ENCODE peak calls at places on chromosomes 1 and 21, in nine cellular contexts. E, A, J, C, F, G, Z, S and O are unnamed samples.

GRCh38 chr21:28624626-28625025 is 368.1 kb downstream of the LTN1 start:
- DNase-seq in E (no peak), A (no peak), J (peak), C (no peak), F (no peak), G (no peak), Z (no peak), S (no peak), O (no peak)

GRCh38 chr1:6148497-6149241 is 31.5 kb downstream of the CHD5 start:
- DNase-seq in E (peak), A (peak), J (no peak), C (no peak), F (peak), G (no peak), Z (peak), S (peak), O (peak)

GRCh38 chr1:192566657-192567056 is 8.9 kb upstream of the RGS1 start:
- DNase-seq in E (no peak), A (no peak), J (no peak), C (no peak), F (no peak), G (no peak), Z (no peak), S (no peak), O (no peak)

GRCh38 chr1:195326325-195326724 is 1281.9 kb downstream of the KCNT2 start:
- DNase-seq in E (no peak), A (no peak), J (no peak), C (no peak), F (no peak), G (no peak), Z (no peak), S (no peak), O (no peak)

GRCh38 chr1:156705321-156705917 is at the start of gene CRABP2:
- DNase-seq in E (no peak), A (peak), J (no peak), C (peak), F (no peak), G (no peak), Z (peak), S (peak), O (peak)

GRCh38 chr1:40711465-40712404 is 20.2 kb downstream of the NFYC start:
- DNase-seq in E (no peak), A (no peak), J (no peak), C (peak), F (no peak), G (peak), Z (no peak), S (peak), O (no peak)

GRCh38 chr1:17653728-17654351 is 101.3 kb upstream of the ACTL8 start:
- DNase-seq in E (no peak), A (no peak), J (peak), C (peak), F (no peak), G (peak), Z (no peak), S (peak), O (no peak)

GRCh38 chr21:28671549-28672195 is 321.0 kb downstream of the LTN1 start:
- DNase-seq in E (no peak), A (no peak), J (no peak), C (no peak), F (no peak), G (no peak), Z (no peak), S (no peak), O (no peak)

GRCh38 chr1:201147396-201148015 is 6.8 kb downstream of the TMEM9 start:
- DNase-seq in E (no peak), A (no peak), J (no peak), C (no peak), F (no peak), G (no peak), Z (no peak), S (no peak), O (no peak)

GRCh38 chr1:209621329-209621728 is 30.9 kb downstream of the LAMB3 start:
- DNase-seq in E (no peak), A (no peak), J (no peak), C (no peak), F (no peak), G (no peak), Z (no peak), S (no peak), O (no peak)

GRCh38 chr1:172955161-172955821 is 95.5 kb downstream of the TNFSF18 start:
- DNase-seq in E (no peak), A (no peak), J (no peak), C (no peak), F (no peak), G (peak), Z (no peak), S (no peak), O (no peak)

GRCh38 chr21:44984792-44985440 is 45.1 kb downstream of the SLX9 start:
- DNase-seq in E (no peak), A (peak), J (no peak), C (no peak), F (no peak), G (no peak), Z (no peak), S (no peak), O (peak)

GRCh38 chr1:245771521-245772281 is 616.9 kb downstream of the KIF26B start:
- DNase-seq in E (no peak), A (no peak), J (no peak), C (no peak), F (no peak), G (peak), Z (no peak), S (no peak), O (no peak)

GRCh38 chr1:238652346-238652968 is 733.9 kb upstream of the CHRM3 start:
- DNase-seq in E (no peak), A (no peak), J (no peak), C (no peak), F (no peak), G (peak), Z (no peak), S (no peak), O (no peak)

GRCh38 chr1:18948048-18948912 is 8.2 kb downstream of the IFFO2 start:
- DNase-seq in E (peak), A (peak), J (no peak), C (peak), F (peak), G (no peak), Z (no peak), S (peak), O (no peak)

GRCh38 chr1:158035976-158036583 is 42.6 kb downstream of the KIRREL1 start:
- DNase-seq in E (no peak), A (no peak), J (no peak), C (peak), F (peak), G (peak), Z (no peak), S (peak), O (no peak)

GRCh38 chr1:67383999-67384638 is 46.1 kb downstream of the SERBP1 start:
- DNase-seq in E (no peak), A (no peak), J (no peak), C (no peak), F (no peak), G (no peak), Z (no peak), S (no peak), O (no peak)

GRCh38 chr1:155952505-155952890 is 11.1 kb downstream of the RXFP4 start:
- DNase-seq in E (no peak), A (no peak), J (no peak), C (no peak), F (no peak), G (no peak), Z (no peak), S (no peak), O (no peak)

GRCh38 chr1:223737342-223737741 is 25.0 kb downstream of the CAPN2 start:
- DNase-seq in E (no peak), A (no peak), J (no peak), C (no peak), F (no peak), G (no peak), Z (no peak), S (no peak), O (no peak)

GRCh38 chr1:178774263-178774662 is 49.2 kb downstream of the RALGPS2 start:
- DNase-seq in E (no peak), A (no peak), J (peak), C (no peak), F (no peak), G (peak), Z (no peak), S (peak), O (no peak)

GRCh38 chr1:243725075-243725474 is 125.0 kb downstream of the AKT3 start:
- DNase-seq in E (no peak), A (no peak), J (no peak), C (no peak), F (no peak), G (no peak), Z (no peak), S (no peak), O (no peak)

GRCh38 chr1:15627343-15627988 is 10.2 kb downstream of the DDI2 start:
- DNase-seq in E (no peak), A (no peak), J (no peak), C (no peak), F (no peak), G (peak), Z (no peak), S (no peak), O (no peak)

GRCh38 chr1:3469104-3469848 is 14.8 kb downstream of the ARHGEF16 start:
- DNase-seq in E (no peak), A (peak), J (no peak), C (no peak), F (no peak), G (no peak), Z (no peak), S (no peak), O (peak)

GRCh38 chr21:18354947-18355346 is 48.6 kb downstream of the TMPRSS15 start:
- DNase-seq in E (no peak), A (no peak), J (no peak), C (no peak), F (no peak), G (no peak), Z (no peak), S (no peak), O (no peak)

GRCh38 chr1:18515120-18515667 is 34.5 kb downstream of the KLHDC7A start:
- DNase-seq in E (no peak), A (no peak), J (no peak), C (no peak), F (no peak), G (no peak), Z (no peak), S (no peak), O (no peak)

GRCh38 chr1:3904006-3904842 is 4.2 kb upstream of the C1orf174 start:
- DNase-seq in E (no peak), A (no peak), J (no peak), C (no peak), F (no peak), G (no peak), Z (no peak), S (no peak), O (no peak)

GRCh38 chr21:14677023-14677422 is 130.9 kb upstream of the SAMSN1 start:
- DNase-seq in E (no peak), A (no peak), J (no peak), C (no peak), F (no peak), G (no peak), Z (no peak), S (no peak), O (no peak)

GRCh38 chr1:39720094-39720999 is 18.3 kb upstream of the PPIE start:
- DNase-seq in E (no peak), A (no peak), J (peak), C (peak), F (no peak), G (peak), Z (no peak), S (peak), O (no peak)

GRCh38 chr1:44571712-44572571 is 102.3 kb downstream of the TMEM53 start:
- DNase-seq in E (no peak), A (no peak), J (peak), C (no peak), F (no peak), G (no peak), Z (no peak), S (peak), O (no peak)

GRCh38 chr1:41032147-41032546 is 10.6 kb upstream of the SLFNL1 start:
- DNase-seq in E (no peak), A (no peak), J (no peak), C (no peak), F (no peak), G (no peak), Z (no peak), S (no peak), O (no peak)

GRCh38 chr1:243433737-243434370 is 178.0 kb downstream of the SDCCAG8 start:
- DNase-seq in E (no peak), A (no peak), J (no peak), C (no peak), F (no peak), G (peak), Z (no peak), S (no peak), O (no peak)

GRCh38 chr1:2044510-2045319 is 5.5 kb upstream of the PRKCZ start:
- DNase-seq in E (peak), A (peak), J (peak), C (peak), F (peak), G (peak), Z (peak), S (peak), O (peak)

GRCh38 chr1:24696756-24697330 is 48.4 kb upstream of the CLIC4 start:
- DNase-seq in E (no peak), A (no peak), J (no peak), C (no peak), F (no peak), G (no peak), Z (no peak), S (no peak), O (no peak)

GRCh38 chr1:64483711-64484454 is 14.0 kb downstream of the CACHD1 start:
- DNase-seq in E (no peak), A (no peak), J (no peak), C (no peak), F (no peak), G (no peak), Z (no peak), S (no peak), O (no peak)